ENCODE peak calls at places on chromosomes 4 and X, in four cellular contexts. U, C, Y and N are unnamed samples.

GRCh38 chr4:3599951-3600350 is 67.7 kb upstream of the LRPAP1 start:
- DNase-seq in U (no peak), C (no peak), Y (no peak), N (no peak)

GRCh38 chr4:7753931-7754465 is 185.7 kb downstream of the AFAP1 start:
- DNase-seq in C (peak), U (no peak), Y (no peak), N (no peak)

GRCh38 chrX:148448686-148449085 is 51.7 kb upstream of the AFF2 start:
- DNase-seq in U (no peak), Y (no peak), C (no peak), N (no peak)

GRCh38 chr4:83535945-83536648 is at the start of gene GPAT3:
- DNase-seq in U (peak), Y (no peak), C (peak), N (peak)

GRCh38 chr4:854356-854755 is 28.4 kb upstream of the CPLX1 start:
- DNase-seq in Y (no peak), U (no peak), C (no peak), N (no peak)

GRCh38 chr4:7802093-7802726 is 137.5 kb downstream of the AFAP1 start:
- DNase-seq in C (peak), Y (peak), U (peak), N (peak)

GRCh38 chrX:94058728-94059382 is 384.8 kb downstream of the FAM133A start:
- DNase-seq in Y (no peak), U (peak), C (peak), N (no peak)

GRCh38 chr4:141350122-141350904 is 129.6 kb downstream of the ZNF330 start:
- DNase-seq in U (no peak), Y (no peak), C (no peak), N (no peak)

GRCh38 chrX:44352739-44353138 is 9.3 kb upstream of the EFHC2 start:
- DNase-seq in C (no peak), U (no peak), Y (no peak), N (no peak)

DNA sequence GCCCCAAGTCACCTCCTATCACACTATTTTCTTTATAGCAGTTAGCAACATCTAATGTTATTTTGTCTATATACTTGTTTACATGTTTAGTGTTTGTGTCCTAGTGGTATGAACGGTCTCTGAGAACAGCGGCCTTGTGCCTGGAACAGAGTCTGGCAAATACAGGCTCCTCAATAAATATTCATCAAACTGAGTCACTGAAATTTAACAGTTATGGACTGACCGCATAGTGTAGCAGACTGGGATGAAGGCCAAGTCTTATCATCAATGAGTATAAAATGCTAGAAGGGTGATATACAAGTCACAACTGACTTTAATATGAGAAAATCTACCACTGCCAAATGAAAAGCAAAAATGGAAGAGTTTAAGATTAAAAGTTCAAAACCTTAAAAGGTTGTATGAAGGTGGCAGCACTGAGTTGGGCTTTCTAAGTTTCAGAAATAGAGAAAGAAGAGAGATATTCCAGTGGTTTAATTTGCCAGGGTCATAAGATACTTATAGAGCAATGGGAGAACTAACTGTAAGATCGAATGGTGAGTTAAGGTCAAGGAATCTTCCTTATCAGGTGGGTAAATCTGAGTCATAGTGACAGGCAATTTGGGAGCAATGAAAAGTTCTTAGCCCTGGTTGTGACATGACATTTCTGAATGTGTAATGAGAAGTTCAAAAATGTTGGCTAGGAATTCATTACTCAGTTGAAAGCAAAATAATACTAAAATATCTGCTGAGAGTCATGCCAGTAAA is 34.9 kb downstream of the ELOVL6 start:
- DNase-seq in C (no peak), Y (no peak), U (no peak), N (peak)
- TF ChIP-seq ZNF274 in C (no peak), Y (no peak), U (no peak), N (no peak)

DNA sequence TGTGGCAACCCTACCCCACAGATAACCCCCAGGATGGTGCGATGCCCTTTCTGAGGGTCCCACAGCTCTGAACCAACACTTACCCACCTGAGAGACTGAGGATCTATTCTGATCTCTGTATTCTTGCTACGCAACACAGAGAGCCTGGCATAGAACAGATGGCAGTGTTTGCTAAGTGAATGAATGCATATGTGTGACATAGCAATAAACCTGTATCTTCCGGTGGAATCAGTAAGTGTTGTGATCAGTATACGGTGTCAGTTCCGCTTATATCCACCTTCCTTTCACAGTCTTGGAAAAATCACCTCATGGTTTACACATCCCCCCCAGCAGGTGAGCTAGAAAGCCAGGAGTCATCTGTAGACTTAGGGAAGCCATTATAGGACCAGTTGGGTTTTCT is 5.9 kb upstream of the HSD17B10 start:
- DNase-seq in C (no peak), U (no peak), Y (no peak), N (no peak)
- TF ChIP-seq MAX in C (no peak), U (no peak), Y (no peak), N (no peak)

GRCh38 chr4:125042031-125042430 is 272.7 kb upstream of the FAT4 start:
- DNase-seq in C (no peak), Y (no peak), U (no peak), N (no peak)

GRCh38 chr4:125044886-125045285 is 269.9 kb upstream of the FAT4 start:
- DNase-seq in U (no peak), C (no peak), Y (no peak), N (no peak)

GRCh38 chr4:125041372-125041930 is 273.3 kb upstream of the FAT4 start:
- DNase-seq in C (no peak), U (no peak), Y (no peak), N (no peak)

GRCh38 chr4:125043453-125043852 is 271.3 kb upstream of the FAT4 start:
- DNase-seq in U (no peak), Y (no peak), C (no peak), N (no peak)

GRCh38 chr4:125045311-125045710 is 269.4 kb upstream of the FAT4 start:
- DNase-seq in U (no peak), Y (no peak), C (no peak), N (no peak)
- TF ChIP-seq SIN3A in U (no peak), Y (no peak), C (no peak), N (no peak)

GRCh38 chr4:100369871-100370270 is 148.0 kb downstream of the EMCN start:
- DNase-seq in Y (no peak), C (no peak), U (no peak), N (no peak)

GRCh38 chr4:100367451-100367850 is 150.4 kb downstream of the EMCN start:
- DNase-seq in U (no peak), Y (no peak), C (no peak), N (no peak)

GRCh38 chr4:100372432-100372831 is 145.4 kb downstream of the EMCN start:
- DNase-seq in C (no peak), U (peak), Y (no peak), N (no peak)
- TF ChIP-seq ZNF274 in C (no peak), U (no peak), Y (no peak), N (no peak)

GRCh38 chrX:74422029-74422352 is 698 bp downstream of the SLC16A2 start:
- DNase-seq in Y (no peak), U (no peak), C (no peak), N (no peak)
- TF ChIP-seq MAX in Y (no peak), U (no peak), C (no peak), N (no peak)